ENCODE peak calls at places on chromosomes 13 and 19, in seven cellular contexts. One of them, this sample, is unnamed.

GRCh38 chr13:111431241-111431640 is 110.8 kb downstream of the TEX29 start:
- DNase-seq in dorsolateral prefrontal cortex: no peak
- DNase-seq in keratinocyte: no peak
- DNase-seq in neuronal stem cell: no peak
- DNase-seq in cardiac muscle cell: no peak
- DNase-seq in effector memory CD4-positive, alpha-beta T cell: no peak
- DNase-seq in adrenal gland: no peak
- DNase-seq in this sample: no peak

GRCh38 chr19:55681131-55682087 is 6.4 kb downstream of the EPN1 start:
- DNase-seq in neuronal stem cell: no peak
- DNase-seq in adrenal gland: no peak
- DNase-seq in effector memory CD4-positive, alpha-beta T cell: no peak
- DNase-seq in dorsolateral prefrontal cortex: no peak
- DNase-seq in keratinocyte: no peak
- DNase-seq in cardiac muscle cell: no peak
- DNase-seq in this sample: no peak

GRCh38 chr13:30002577-30002976 is 152.2 kb upstream of the UBL3 start:
- DNase-seq in neuronal stem cell: no peak
- DNase-seq in cardiac muscle cell: no peak
- DNase-seq in keratinocyte: peak
- DNase-seq in effector memory CD4-positive, alpha-beta T cell: no peak
- DNase-seq in dorsolateral prefrontal cortex: no peak
- DNase-seq in adrenal gland: no peak
- DNase-seq in this sample: no peak

GRCh38 chr13:30698023-30698422 is 37.3 kb upstream of the ALOX5AP start:
- DNase-seq in dorsolateral prefrontal cortex: no peak
- DNase-seq in effector memory CD4-positive, alpha-beta T cell: no peak
- DNase-seq in cardiac muscle cell: no peak
- DNase-seq in keratinocyte: no peak
- DNase-seq in adrenal gland: no peak
- DNase-seq in neuronal stem cell: no peak
- DNase-seq in this sample: no peak

GRCh38 chr19:3071764-3072163 is 9.5 kb upstream of the TLE5 start:
- DNase-seq in cardiac muscle cell: no peak
- DNase-seq in effector memory CD4-positive, alpha-beta T cell: no peak
- DNase-seq in neuronal stem cell: no peak
- DNase-seq in adrenal gland: no peak
- DNase-seq in dorsolateral prefrontal cortex: no peak
- DNase-seq in keratinocyte: no peak
- DNase-seq in this sample: no peak

GRCh38 chr19:48934837-48935236 is 1.3 kb downstream of the DHDH start:
- DNase-seq in effector memory CD4-positive, alpha-beta T cell: no peak
- DNase-seq in dorsolateral prefrontal cortex: no peak
- DNase-seq in adrenal gland: no peak
- DNase-seq in neuronal stem cell: no peak
- DNase-seq in cardiac muscle cell: no peak
- DNase-seq in keratinocyte: no peak
- DNase-seq in this sample: no peak

GRCh38 chr19:40460185-40460584 is 5.4 kb downstream of the BLVRB start:
- DNase-seq in neuronal stem cell: no peak
- DNase-seq in dorsolateral prefrontal cortex: no peak
- DNase-seq in cardiac muscle cell: no peak
- DNase-seq in adrenal gland: no peak
- DNase-seq in keratinocyte: no peak
- DNase-seq in effector memory CD4-positive, alpha-beta T cell: no peak
- DNase-seq in this sample: no peak

GRCh38 chr13:23159587-23160240 is 21.1 kb upstream of the SGCG start:
- DNase-seq in neuronal stem cell: no peak
- DNase-seq in dorsolateral prefrontal cortex: peak
- DNase-seq in cardiac muscle cell: no peak
- DNase-seq in effector memory CD4-positive, alpha-beta T cell: no peak
- DNase-seq in keratinocyte: no peak
- DNase-seq in adrenal gland: no peak
- DNase-seq in this sample: no peak

GRCh38 chr19:48768989-48769713 is 13.8 kb downstream of the FGF21 start:
- DNase-seq in dorsolateral prefrontal cortex: no peak
- DNase-seq in adrenal gland: no peak
- DNase-seq in keratinocyte: no peak
- DNase-seq in effector memory CD4-positive, alpha-beta T cell: no peak
- DNase-seq in cardiac muscle cell: no peak
- DNase-seq in neuronal stem cell: no peak
- DNase-seq in this sample: no peak

GRCh38 chr19:17671906-17672305 is 16.2 kb downstream of the UNC13A start:
- DNase-seq in adrenal gland: no peak
- DNase-seq in neuronal stem cell: no peak
- DNase-seq in cardiac muscle cell: peak
- DNase-seq in effector memory CD4-positive, alpha-beta T cell: no peak
- DNase-seq in dorsolateral prefrontal cortex: no peak
- DNase-seq in keratinocyte: no peak
- DNase-seq in this sample: no peak

GRCh38 chr19:21709464-21709863 is 57.9 kb downstream of the ZNF100 start:
- DNase-seq in keratinocyte: no peak
- DNase-seq in neuronal stem cell: no peak
- DNase-seq in dorsolateral prefrontal cortex: no peak
- DNase-seq in cardiac muscle cell: no peak
- DNase-seq in effector memory CD4-positive, alpha-beta T cell: no peak
- DNase-seq in adrenal gland: no peak
- DNase-seq in this sample: no peak

GRCh38 chr19:30158067-30158892 is 213.9 kb upstream of the ZNF536 start:
- DNase-seq in cardiac muscle cell: no peak
- DNase-seq in dorsolateral prefrontal cortex: no peak
- DNase-seq in effector memory CD4-positive, alpha-beta T cell: no peak
- DNase-seq in adrenal gland: no peak
- DNase-seq in neuronal stem cell: no peak
- DNase-seq in keratinocyte: no peak
- DNase-seq in this sample: no peak

DNA sequence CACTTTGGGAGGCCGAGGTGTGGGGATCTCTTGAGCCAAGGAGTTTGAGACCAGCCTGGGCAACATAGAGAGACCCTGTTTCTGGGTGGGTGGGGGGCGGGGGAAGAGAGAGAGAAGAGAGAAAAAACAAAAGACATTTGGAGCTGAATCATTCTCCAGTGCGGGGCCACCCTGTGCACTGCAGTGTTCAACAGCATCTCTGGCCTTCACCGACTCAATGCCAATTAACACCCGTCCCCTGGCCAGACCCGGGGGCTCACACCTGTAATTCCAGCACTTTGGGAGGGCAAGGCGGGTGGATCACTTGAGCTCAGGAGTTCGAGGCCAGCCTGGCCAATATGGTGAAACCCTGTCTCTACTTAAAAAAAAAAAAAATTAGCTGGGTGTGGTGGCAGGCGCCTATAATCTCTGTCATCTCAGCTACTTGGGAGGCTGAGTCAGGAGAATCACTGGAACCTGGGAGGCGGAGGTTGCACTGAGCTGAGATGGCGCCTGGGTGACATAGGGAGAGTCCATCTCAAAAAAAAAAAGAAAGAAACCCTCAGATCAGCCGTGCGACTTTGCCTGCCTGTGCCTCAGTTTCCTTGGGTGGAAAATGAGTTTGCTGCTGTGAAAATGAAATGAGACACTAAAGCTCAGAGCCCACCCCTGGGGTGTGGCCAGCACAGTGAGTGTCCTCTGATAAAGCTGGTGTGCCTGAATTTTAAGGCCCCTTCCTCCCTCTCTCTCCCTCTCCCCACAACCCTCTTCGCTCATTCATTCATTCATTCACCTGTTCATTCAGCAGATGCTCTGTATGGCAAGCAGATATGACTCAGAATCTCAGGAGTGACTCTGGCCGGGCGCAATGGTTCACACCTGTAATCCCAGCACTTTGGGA is 6.4 kb downstream of the KLF2 start:
- DNase-seq in adrenal gland: no peak
- DNase-seq in neuronal stem cell: no peak
- DNase-seq in keratinocyte: no peak
- DNase-seq in effector memory CD4-positive, alpha-beta T cell: no peak
- DNase-seq in dorsolateral prefrontal cortex: no peak
- DNase-seq in cardiac muscle cell: no peak
- DNase-seq in this sample: no peak
- H3K27ac ChIP-seq in adrenal gland: no peak
- H3K27ac ChIP-seq in neuronal stem cell: no peak
- H3K27ac ChIP-seq in keratinocyte: no peak
- H3K27ac ChIP-seq in effector memory CD4-positive, alpha-beta T cell: peak
- H3K27ac ChIP-seq in dorsolateral prefrontal cortex: peak
- H3K27ac ChIP-seq in cardiac muscle cell: no peak
- H3K27ac ChIP-seq in this sample: no peak

GRCh38 chr13:37194428-37194861 is 89.0 kb upstream of the CSNK1A1L start:
- DNase-seq in dorsolateral prefrontal cortex: no peak
- DNase-seq in cardiac muscle cell: no peak
- DNase-seq in effector memory CD4-positive, alpha-beta T cell: no peak
- DNase-seq in neuronal stem cell: no peak
- DNase-seq in keratinocyte: no peak
- DNase-seq in adrenal gland: no peak
- DNase-seq in this sample: no peak
- H3K27ac ChIP-seq in dorsolateral prefrontal cortex: no peak
- H3K27ac ChIP-seq in cardiac muscle cell: no peak
- H3K27ac ChIP-seq in effector memory CD4-positive, alpha-beta T cell: no peak
- H3K27ac ChIP-seq in neuronal stem cell: no peak
- H3K27ac ChIP-seq in keratinocyte: no peak
- H3K27ac ChIP-seq in adrenal gland: no peak
- H3K27ac ChIP-seq in this sample: no peak

DNA sequence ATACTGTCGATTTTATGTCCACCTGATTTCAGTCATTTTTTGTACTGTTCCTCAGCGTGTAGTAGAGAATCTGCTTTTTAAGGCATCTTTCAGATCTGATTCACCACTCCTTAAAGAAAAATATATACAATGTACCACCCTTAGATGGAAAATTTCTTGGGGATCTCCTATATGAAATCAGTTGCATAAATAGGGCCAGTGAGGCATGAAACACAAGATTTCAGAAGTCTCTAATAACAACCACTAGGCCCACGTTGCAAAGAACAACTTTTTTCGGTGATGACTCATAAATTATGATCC is 1.4 kb downstream of the USP12 start:
- DNase-seq in keratinocyte: no peak
- DNase-seq in neuronal stem cell: no peak
- DNase-seq in dorsolateral prefrontal cortex: no peak
- DNase-seq in effector memory CD4-positive, alpha-beta T cell: no peak
- DNase-seq in cardiac muscle cell: no peak
- DNase-seq in adrenal gland: no peak
- DNase-seq in this sample: no peak
- H3K27ac ChIP-seq in keratinocyte: peak
- H3K27ac ChIP-seq in neuronal stem cell: no peak
- H3K27ac ChIP-seq in dorsolateral prefrontal cortex: peak
- H3K27ac ChIP-seq in effector memory CD4-positive, alpha-beta T cell: peak
- H3K27ac ChIP-seq in cardiac muscle cell: peak
- H3K27ac ChIP-seq in adrenal gland: no peak
- H3K27ac ChIP-seq in this sample: no peak

GRCh38 chr13:75798353-75799245 is 162.5 kb downstream of the LMO7 start:
- DNase-seq in dorsolateral prefrontal cortex: no peak
- DNase-seq in effector memory CD4-positive, alpha-beta T cell: no peak
- DNase-seq in neuronal stem cell: no peak
- DNase-seq in cardiac muscle cell: no peak
- DNase-seq in adrenal gland: no peak
- DNase-seq in keratinocyte: no peak
- DNase-seq in this sample: no peak

GRCh38 chr13:75801388-75801787 is 165.3 kb downstream of the LMO7 start:
- DNase-seq in neuronal stem cell: no peak
- DNase-seq in dorsolateral prefrontal cortex: no peak
- DNase-seq in keratinocyte: no peak
- DNase-seq in adrenal gland: no peak
- DNase-seq in cardiac muscle cell: no peak
- DNase-seq in effector memory CD4-positive, alpha-beta T cell: no peak
- DNase-seq in this sample: no peak

GRCh38 chr13:75802161-75802560 is 166.0 kb downstream of the LMO7 start:
- DNase-seq in neuronal stem cell: no peak
- DNase-seq in adrenal gland: no peak
- DNase-seq in cardiac muscle cell: no peak
- DNase-seq in effector memory CD4-positive, alpha-beta T cell: no peak
- DNase-seq in keratinocyte: no peak
- DNase-seq in dorsolateral prefrontal cortex: no peak
- DNase-seq in this sample: no peak

GRCh38 chr13:75803175-75803611 is 167.1 kb downstream of the LMO7 start:
- DNase-seq in cardiac muscle cell: peak
- DNase-seq in adrenal gland: no peak
- DNase-seq in keratinocyte: no peak
- DNase-seq in neuronal stem cell: no peak
- DNase-seq in dorsolateral prefrontal cortex: no peak
- DNase-seq in effector memory CD4-positive, alpha-beta T cell: no peak
- DNase-seq in this sample: no peak

DNA sequence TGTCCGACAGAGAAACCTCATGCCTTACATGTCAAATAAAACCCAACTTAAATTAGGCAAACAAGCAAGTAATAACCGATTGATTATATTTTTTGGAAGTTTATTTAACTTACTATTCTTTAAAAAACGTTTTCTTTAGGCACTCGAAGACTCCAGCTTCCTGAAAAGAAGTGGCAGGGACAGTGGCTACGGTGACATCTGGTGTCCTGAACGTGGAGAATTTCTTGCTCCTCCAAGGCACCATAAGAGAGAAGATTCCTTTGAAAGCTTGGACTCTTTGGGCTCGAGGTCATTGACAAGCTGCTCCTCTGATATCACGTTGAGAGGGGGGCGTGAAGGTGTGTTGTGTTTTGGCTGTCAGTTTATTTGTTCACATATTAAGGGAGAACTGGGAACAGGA is 164.4 kb downstream of the LMO7 start:
- DNase-seq in cardiac muscle cell: peak
- DNase-seq in effector memory CD4-positive, alpha-beta T cell: no peak
- DNase-seq in neuronal stem cell: no peak
- DNase-seq in dorsolateral prefrontal cortex: no peak
- DNase-seq in adrenal gland: no peak
- DNase-seq in keratinocyte: no peak
- DNase-seq in this sample: no peak
- H3K27ac ChIP-seq in cardiac muscle cell: no peak
- H3K27ac ChIP-seq in effector memory CD4-positive, alpha-beta T cell: no peak
- H3K27ac ChIP-seq in neuronal stem cell: no peak
- H3K27ac ChIP-seq in dorsolateral prefrontal cortex: no peak
- H3K27ac ChIP-seq in adrenal gland: no peak
- H3K27ac ChIP-seq in keratinocyte: no peak
- H3K27ac ChIP-seq in this sample: no peak

GRCh38 chr13:47999973-48000372 is 1.1 kb downstream of the SUCLA2 start:
- DNase-seq in keratinocyte: no peak
- DNase-seq in neuronal stem cell: no peak
- DNase-seq in dorsolateral prefrontal cortex: no peak
- DNase-seq in cardiac muscle cell: no peak
- DNase-seq in adrenal gland: no peak
- DNase-seq in effector memory CD4-positive, alpha-beta T cell: no peak
- DNase-seq in this sample: no peak
- H3K27ac ChIP-seq in keratinocyte: peak
- H3K27ac ChIP-seq in neuronal stem cell: no peak
- H3K27ac ChIP-seq in dorsolateral prefrontal cortex: no peak
- H3K27ac ChIP-seq in cardiac muscle cell: no peak
- H3K27ac ChIP-seq in adrenal gland: no peak
- H3K27ac ChIP-seq in effector memory CD4-positive, alpha-beta T cell: no peak
- H3K27ac ChIP-seq in this sample: no peak

GRCh38 chr13:72622546-72622945 is 104.9 kb downstream of the MZT1 start:
- DNase-seq in cardiac muscle cell: no peak
- DNase-seq in dorsolateral prefrontal cortex: no peak
- DNase-seq in keratinocyte: no peak
- DNase-seq in adrenal gland: no peak
- DNase-seq in effector memory CD4-positive, alpha-beta T cell: no peak
- DNase-seq in neuronal stem cell: no peak
- DNase-seq in this sample: no peak
- H3K27ac ChIP-seq in cardiac muscle cell: no peak
- H3K27ac ChIP-seq in dorsolateral prefrontal cortex: no peak
- H3K27ac ChIP-seq in keratinocyte: no peak
- H3K27ac ChIP-seq in adrenal gland: no peak
- H3K27ac ChIP-seq in effector memory CD4-positive, alpha-beta T cell: no peak
- H3K27ac ChIP-seq in neuronal stem cell: no peak
- H3K27ac ChIP-seq in this sample: no peak

GRCh38 chr19:2045501-2046045 is 5.5 kb downstream of the MKNK2 start:
- DNase-seq in effector memory CD4-positive, alpha-beta T cell: no peak
- DNase-seq in dorsolateral prefrontal cortex: no peak
- DNase-seq in adrenal gland: peak
- DNase-seq in cardiac muscle cell: no peak
- DNase-seq in neuronal stem cell: no peak
- DNase-seq in keratinocyte: no peak
- DNase-seq in this sample: no peak
- H3K27ac ChIP-seq in effector memory CD4-positive, alpha-beta T cell: peak
- H3K27ac ChIP-seq in dorsolateral prefrontal cortex: peak
- H3K27ac ChIP-seq in adrenal gland: no peak
- H3K27ac ChIP-seq in cardiac muscle cell: no peak
- H3K27ac ChIP-seq in neuronal stem cell: no peak
- H3K27ac ChIP-seq in keratinocyte: no peak
- H3K27ac ChIP-seq in this sample: peak

GRCh38 chr19:397321-397720 is 11.6 kb downstream of the C2CD4C start:
- DNase-seq in cardiac muscle cell: no peak
- DNase-seq in dorsolateral prefrontal cortex: no peak
- DNase-seq in effector memory CD4-positive, alpha-beta T cell: no peak
- DNase-seq in keratinocyte: no peak
- DNase-seq in adrenal gland: no peak
- DNase-seq in neuronal stem cell: no peak
- DNase-seq in this sample: no peak
- H3K27ac ChIP-seq in cardiac muscle cell: no peak
- H3K27ac ChIP-seq in dorsolateral prefrontal cortex: no peak
- H3K27ac ChIP-seq in effector memory CD4-positive, alpha-beta T cell: no peak
- H3K27ac ChIP-seq in keratinocyte: no peak
- H3K27ac ChIP-seq in adrenal gland: no peak
- H3K27ac ChIP-seq in neuronal stem cell: no peak
- H3K27ac ChIP-seq in this sample: no peak